ENCODE peak calls at places on chromosomes 1 and 21, in eight cellular contexts. Y, Q, J, C, Z, M, X and D are unnamed samples.

GRCh38 chr1:25799346-25799720 is 660 bp upstream of the SELENON start:
- DNase-seq in Y (no peak), Q (no peak), J (no peak), C (no peak), Z (no peak), M (peak; percentile 48), X (no peak), D (no peak)

GRCh38 chr1:108316545-108316944 is 72.7 kb upstream of the NBPF4 start:
- DNase-seq in Y (no peak), Q (no peak), J (peak; percentile 21), C (no peak), Z (peak; percentile 14), M (no peak), X (no peak), D (no peak)

GRCh38 chr1:64891440-64891815 is 74.9 kb downstream of the JAK1 start:
- DNase-seq in Y (no peak), Q (no peak), J (peak; percentile 22), C (no peak), Z (no peak), M (no peak), X (no peak), D (peak; percentile 52)

GRCh38 chr1:186768906-186769305 is 59.8 kb upstream of the PLA2G4A start:
- DNase-seq in Y (no peak), Q (no peak), J (no peak), C (peak; percentile 80), Z (no peak), M (no peak), X (no peak), D (no peak)

GRCh38 chr1:68346192-68346808 is 103.5 kb downstream of the RPE65 start:
- DNase-seq in Y (no peak), Q (no peak), J (peak; percentile 63), C (no peak), Z (peak; percentile 15), M (no peak), X (no peak), D (no peak)

GRCh38 chr1:207040181-207040533 is 7.6 kb upstream of the C1orf116 start:
- DNase-seq in Y (peak; percentile 41), Q (no peak), J (no peak), C (no peak), Z (no peak), M (no peak), X (no peak), D (no peak)

GRCh38 chr1:7929637-7930036 is 11.0 kb downstream of the TNFRSF9 start:
- DNase-seq in Y (no peak), Q (no peak), J (no peak), C (no peak), Z (no peak), M (no peak), X (no peak), D (no peak)

GRCh38 chr1:106290805-106291537 is 765.5 kb upstream of the PRMT6 start:
- DNase-seq in Y (no peak), Q (no peak), J (no peak), C (no peak), Z (no peak), M (no peak), X (no peak), D (no peak)

GRCh38 chr21:37932936-37933335 is 16.7 kb upstream of the KCNJ6 start:
- DNase-seq in Y (no peak), Q (no peak), J (no peak), C (no peak), Z (no peak), M (no peak), X (no peak), D (no peak)

GRCh38 chr1:16155537-16156410 is at the start of gene EPHA2:
- DNase-seq in Y (no peak), Q (no peak), J (peak; percentile 88), C (no peak), Z (peak; percentile 91), M (peak; percentile 61), X (peak; percentile 94), D (no peak)

GRCh38 chr1:159222987-159223386 is 18.3 kb downstream of the ACKR1 start:
- DNase-seq in Y (no peak), Q (no peak), J (no peak), C (no peak), Z (no peak), M (no peak), X (no peak), D (no peak)

GRCh38 chr1:184424171-184424570 is 37.3 kb downstream of the C1orf21 start:
- DNase-seq in Y (no peak), Q (no peak), J (no peak), C (no peak), Z (no peak), M (no peak), X (no peak), D (no peak)

GRCh38 chr1:184426278-184426674 is 39.4 kb downstream of the C1orf21 start:
- DNase-seq in Y (no peak), Q (no peak), J (no peak), C (no peak), Z (no peak), M (no peak), X (no peak), D (no peak)

GRCh38 chr1:184423649-184424048 is 36.8 kb downstream of the C1orf21 start:
- DNase-seq in Y (no peak), Q (no peak), J (no peak), C (no peak), Z (no peak), M (no peak), X (no peak), D (no peak)

GRCh38 chr1:184424945-184425344 is 38.1 kb downstream of the C1orf21 start:
- DNase-seq in Y (no peak), Q (no peak), J (no peak), C (no peak), Z (no peak), M (no peak), X (no peak), D (no peak)

DNA sequence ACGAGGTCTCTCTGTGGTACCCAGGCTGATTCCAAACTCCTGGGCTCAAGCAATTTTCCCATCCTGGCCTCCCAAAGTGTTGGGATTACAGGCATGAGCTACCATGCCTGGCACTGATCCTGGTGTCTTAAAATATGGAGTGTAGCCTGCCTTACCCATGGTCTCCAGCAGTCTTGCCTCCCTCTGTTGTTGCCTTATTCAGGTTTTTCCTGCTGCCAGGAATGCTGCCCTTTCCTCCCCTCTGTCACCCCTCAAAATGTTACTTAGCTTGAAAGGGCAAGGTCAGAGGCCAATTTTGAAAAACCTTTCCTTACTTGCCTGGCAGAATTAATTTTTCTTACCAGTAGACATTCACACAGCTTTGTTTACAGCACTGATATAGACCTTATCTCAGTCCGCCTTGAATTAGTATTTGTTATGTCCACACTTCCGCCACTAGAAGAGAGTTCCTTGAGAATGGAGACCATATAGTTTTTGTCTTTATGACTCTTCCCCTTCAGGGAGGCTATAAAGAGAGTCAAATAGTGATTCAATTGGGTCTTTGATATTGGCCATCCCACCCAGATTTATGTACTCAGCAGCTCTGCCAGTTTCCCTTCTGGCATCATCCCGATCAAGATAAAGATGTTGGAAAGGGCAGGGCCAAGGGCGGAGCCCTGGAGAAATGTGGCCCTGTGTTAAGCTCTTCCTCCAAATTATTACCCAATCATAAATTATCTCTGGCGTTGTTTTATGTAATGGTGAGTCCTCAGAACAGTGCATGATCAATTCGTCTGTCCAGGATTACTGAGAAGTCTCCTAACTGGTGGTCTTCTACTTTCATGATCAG is 38.8 kb downstream of the C1orf21 start:
- DNase-seq in Y (no peak), Q (no peak), J (no peak), C (no peak), Z (no peak), M (no peak), X (no peak), D (no peak)
- TF ChIP-seq CTCF in Y (no peak), Q (no peak), J (no peak), C (no peak), Z (no peak), M (no peak), X (no peak), D (no peak)

GRCh38 chr21:26164311-26164710 is 6.3 kb downstream of the APP start:
- DNase-seq in Y (no peak), Q (no peak), J (no peak), C (no peak), Z (no peak), M (no peak), X (no peak), D (no peak)
- TF ChIP-seq CTCF in Y (no peak), Q (no peak), J (no peak), C (no peak), Z (no peak), M (no peak), X (no peak), D (no peak)

DNA sequence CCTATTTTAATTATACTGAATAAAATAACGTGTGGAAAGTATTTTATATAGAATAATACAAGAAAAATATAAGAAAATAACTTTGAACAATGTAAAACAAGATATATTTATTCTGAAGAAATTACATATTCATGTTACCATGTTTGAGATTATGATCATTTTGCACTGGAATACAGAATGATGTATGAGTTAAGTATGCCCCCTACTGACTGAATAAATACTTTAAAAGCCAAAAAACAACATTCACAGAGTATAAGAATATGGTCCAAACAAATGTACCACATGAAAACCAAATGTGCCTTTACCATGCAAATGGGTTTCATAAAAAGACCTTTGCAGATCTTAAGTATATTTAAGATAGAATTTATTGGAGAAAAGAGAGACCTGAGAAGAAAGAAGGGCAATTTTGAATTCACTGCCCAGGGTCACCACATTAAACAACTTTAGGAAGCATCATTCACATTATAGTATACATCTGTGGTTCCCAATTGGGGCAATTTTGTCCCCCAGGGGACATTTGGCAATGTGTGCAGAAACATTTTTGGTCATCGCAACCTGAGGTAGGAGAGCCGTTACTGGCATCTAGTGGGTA is 136.6 kb upstream of the GFI1 start:
- DNase-seq in Y (no peak), Q (no peak), J (peak; percentile 43), C (peak; percentile 9), Z (peak; percentile 3), M (no peak), X (no peak), D (no peak)
- TF ChIP-seq CTCF in Y (peak; percentile 36), Q (peak; percentile 22), J (peak; percentile 43), C (peak; percentile 15), Z (peak; percentile 44), M (peak; percentile 65), X (peak; percentile 30), D (peak; percentile 74)

GRCh38 chr21:15976807-15977206 is 247.0 kb downstream of the USP25 start:
- DNase-seq in Y (no peak), Q (no peak), J (no peak), C (no peak), Z (peak; percentile 1), M (no peak), X (peak; percentile 5), D (peak; percentile 1)
- TF ChIP-seq CTCF in Y (peak; percentile 39), Q (peak; percentile 34), J (peak; percentile 48), C (no peak), Z (peak; percentile 21), M (no peak), X (no peak), D (no peak)

GRCh38 chr1:181587870-181588438 is 104.6 kb downstream of the CACNA1E start:
- DNase-seq in Y (no peak), Q (no peak), J (no peak), C (peak; percentile 9), Z (no peak), M (no peak), X (no peak), D (peak; percentile 3)
- TF ChIP-seq CTCF in Y (no peak), Q (peak; percentile 9), J (no peak), C (peak; percentile 34), Z (no peak), M (no peak), X (peak; percentile 12), D (no peak)